ENCODE peak calls at places on chromosomes 6 and 20, in four cellular contexts. U is H9; I is stomach; Y is activated CD4-positive, alpha-beta T cell treated with anti-CD3 and anti-CD28 coated beads, Interleukin-2, amount 50 U/mL, for 4 hours. E is an unnamed sample.
A peak's percentile ranks its signal among the peaks of the same experiment; 100 is the strongest.

GRCh38 chr6:23349521-23350147 is 776.4 kb upstream of the NRSN1 start:
- DNase-seq in U (no peak), I (no peak), Y (no peak), E (no peak)

GRCh38 chr20:52346797-52347196 is 155.2 kb upstream of the ZFP64 start:
- DNase-seq in U (no peak), I (no peak), Y (no peak), E (no peak)

GRCh38 chr6:52994031-52994788 is 874 bp downstream of the GSTA4 start:
- DNase-seq in U (no peak), I (no peak), Y (no peak), E (no peak)

GRCh38 chr6:32615885-32616532 is 21.2 kb upstream of the HLA-DQA1 start:
- DNase-seq in U (peak; percentile 31), I (no peak), Y (no peak), E (no peak)

GRCh38 chr20:10536531-10536930 is 101.4 kb downstream of the SLX4IP start:
- DNase-seq in U (peak; percentile 61), I (peak; percentile 74), Y (peak; percentile 6), E (no peak)

GRCh38 chr6:88814909-88815308 is 148.5 kb downstream of the RNGTT start:
- DNase-seq in U (no peak), I (no peak), Y (no peak), E (no peak)

GRCh38 chr6:13012977-13013680 is 296.6 kb downstream of the PHACTR1 start:
- DNase-seq in U (peak; percentile 94), I (peak; percentile 53), Y (no peak), E (no peak)

GRCh38 chr20:54623923-54624569 is 148.7 kb downstream of the DOK5 start:
- DNase-seq in U (no peak), I (peak; percentile 43), Y (no peak), E (no peak)

GRCh38 chr20:37081717-37082289 is 14.0 kb downstream of the RBL1 start:
- DNase-seq in U (no peak), I (no peak), Y (peak; percentile 55), E (peak; percentile 8)

GRCh38 chr6:49342410-49342809 is 120.6 kb downstream of the MMUT start:
- DNase-seq in U (peak; percentile 97), I (no peak), Y (no peak), E (no peak)

GRCh38 chr6:3841711-3842565 is 7.2 kb upstream of the FAM50B start:
- DNase-seq in U (no peak), I (no peak), Y (no peak), E (no peak)

GRCh38 chr20:33689973-33690372 is 3.8 kb upstream of the E2F1 start:
- DNase-seq in U (no peak), I (no peak), Y (no peak), E (no peak)

GRCh38 chr6:78995346-78995745 is 82.7 kb downstream of the PHIP start:
- DNase-seq in U (no peak), I (no peak), Y (no peak), E (no peak)